ENCODE peak calls at places on chromosomes 12 and 14, in five cellular contexts. S is ovary, V is endodermal cell, U is colonic mucosa, W is WERI-Rb-1. P is an unnamed sample.

GRCh38 chr12:848519-849191 is 96.3 kb downstream of the WNK1 start:
- DNase-seq in V (no peak), U (no peak), S (no peak), W (no peak), P (no peak)

GRCh38 chr12:24014853-24015590 is 65.6 kb upstream of the SOX5 start:
- DNase-seq in W (no peak), S (no peak), U (no peak), V (no peak), P (no peak)

GRCh38 chr12:98253641-98254040 is 261.7 kb upstream of the TMPO start:
- DNase-seq in W (no peak), V (no peak), U (no peak), S (no peak), P (no peak)

GRCh38 chr12:50589650-50590435 is 85.1 kb downstream of the DIP2B start:
- DNase-seq in W (no peak), U (no peak), S (no peak), V (no peak), P (no peak)

GRCh38 chr14:85934123-85934885 is 404.4 kb downstream of the FLRT2 start:
- DNase-seq in V (no peak), S (peak; percentile 13), W (no peak), U (no peak), P (no peak)

GRCh38 chr12:55686366-55687010 is 21.2 kb downstream of the ITGA7 start:
- DNase-seq in S (no peak), U (no peak), V (no peak), W (no peak), P (no peak)

GRCh38 chr14:56794088-56794556 is 16.2 kb downstream of the OTX2 start:
- DNase-seq in U (no peak), S (no peak), V (peak; percentile 83), W (peak; percentile 88), P (no peak)

GRCh38 chr14:55386037-55386798 is 25.4 kb downstream of the ATG14 start:
- DNase-seq in U (no peak), W (no peak), V (peak; percentile 58), S (no peak), P (no peak)

GRCh38 chr12:54217774-54218221 is 29.0 kb upstream of the SMUG1 start:
- DNase-seq in V (peak; percentile 94), W (no peak), S (peak; percentile 76), U (peak; percentile 31), P (no peak)

GRCh38 chr14:72701610-72702009 is 192.3 kb downstream of the DPF3 start:
- DNase-seq in W (no peak), S (no peak), U (no peak), V (peak; percentile 55), P (peak; percentile 55)

GRCh38 chr12:117494833-117495714 is 133.6 kb upstream of the NOS1 start:
- DNase-seq in S (no peak), U (peak; percentile 28), V (peak; percentile 66), W (no peak), P (no peak)

GRCh38 chr12:84842406-84843013 is 70.1 kb downstream of the SLC6A15 start:
- DNase-seq in U (no peak), S (no peak), V (no peak), W (peak; percentile 12), P (no peak)

GRCh38 chr12:30063435-30063945 is 279.7 kb upstream of the TMTC1 start:
- DNase-seq in S (no peak), U (no peak), W (no peak), V (no peak), P (no peak)

GRCh38 chr14:99242816-99243795 is 28.9 kb downstream of the BCL11B start:
- DNase-seq in U (no peak), W (no peak), S (no peak), V (no peak), P (no peak)

GRCh38 chr12:124675881-124676688 is 108.7 kb upstream of the NCOR2 start:
- DNase-seq in V (no peak), W (peak; percentile 96), U (no peak), S (no peak), P (no peak)

GRCh38 chr12:106508966-106509365 is 73.8 kb upstream of the RFX4 start:
- DNase-seq in W (no peak), S (no peak), U (no peak), V (no peak), P (no peak)

GRCh38 chr12:66118240-66118891 is 12.2 kb downstream of the LLPH start:
- DNase-seq in V (no peak), W (no peak), S (no peak), U (no peak), P (no peak)

GRCh38 chr12:1384910-1385309 is 209.5 kb downstream of the FBXL14 start:
- DNase-seq in U (no peak), S (no peak), W (no peak), V (no peak), P (no peak)

GRCh38 chr12:50550530-50551223 is 45.9 kb downstream of the DIP2B start:
- DNase-seq in U (no peak), W (no peak), S (no peak), V (no peak), P (no peak)

GRCh38 chr12:113425960-113426453 is 3.8 kb downstream of the SDSL start:
- DNase-seq in U (no peak), V (peak; percentile 82), S (no peak), W (no peak), P (no peak)

GRCh38 chr14:50823051-50823762 is 7.8 kb downstream of the NIN start:
- DNase-seq in W (no peak), S (no peak), U (no peak), V (no peak), P (no peak)

GRCh38 chr14:31505411-31505810 is 17.6 kb upstream of the GPR33 start:
- DNase-seq in S (no peak), W (no peak), U (no peak), V (no peak), P (no peak)

GRCh38 chr14:82913396-82913795 is 1379.7 kb upstream of the SEL1L start:
- DNase-seq in V (no peak), U (no peak), S (no peak), W (no peak), P (no peak)

GRCh38 chr14:34270361-34270760 is 191.7 kb downstream of the SPTSSA start:
- DNase-seq in V (no peak), W (no peak), S (no peak), U (no peak), P (no peak)

GRCh38 chr12:125134576-125134975 is 69.3 kb downstream of the AACS start:
- DNase-seq in U (no peak), V (no peak), S (no peak), W (no peak), P (no peak)

GRCh38 chr14:38001501-38001900 is 206.2 kb upstream of the SSTR1 start:
- DNase-seq in U (no peak), V (no peak), W (no peak), S (no peak), P (no peak)

GRCh38 chr12:16277585-16277984 is at the start of gene SLC15A5:
- DNase-seq in S (no peak), U (no peak), V (no peak), W (no peak), P (no peak)

GRCh38 chr14:99427632-99428315 is 52.9 kb downstream of the SETD3 start:
- DNase-seq in S (no peak), W (peak; percentile 36), V (no peak), U (no peak), P (no peak)

GRCh38 chr12:42140901-42141300 is 3.8 kb downstream of the GXYLT1 start:
- DNase-seq in U (no peak), W (no peak), V (peak; percentile 48), S (no peak), P (no peak)

GRCh38 chr12:53676715-53677611 is 1.1 kb upstream of the ATP5MC2 start:
- DNase-seq in W (peak; percentile 85), V (peak; percentile 89), U (peak; percentile 45), S (peak; percentile 77), P (peak; percentile 81)

GRCh38 chr12:108337235-108338223 is 1.6 kb downstream of the CMKLR1 start:
- DNase-seq in V (peak; percentile 88), W (peak; percentile 26), S (no peak), U (no peak), P (peak; percentile 52)

GRCh38 chr14:37668646-37669045 is 73.2 kb downstream of the TTC6 start:
- DNase-seq in W (no peak), V (no peak), S (no peak), U (no peak), P (no peak)

DNA sequence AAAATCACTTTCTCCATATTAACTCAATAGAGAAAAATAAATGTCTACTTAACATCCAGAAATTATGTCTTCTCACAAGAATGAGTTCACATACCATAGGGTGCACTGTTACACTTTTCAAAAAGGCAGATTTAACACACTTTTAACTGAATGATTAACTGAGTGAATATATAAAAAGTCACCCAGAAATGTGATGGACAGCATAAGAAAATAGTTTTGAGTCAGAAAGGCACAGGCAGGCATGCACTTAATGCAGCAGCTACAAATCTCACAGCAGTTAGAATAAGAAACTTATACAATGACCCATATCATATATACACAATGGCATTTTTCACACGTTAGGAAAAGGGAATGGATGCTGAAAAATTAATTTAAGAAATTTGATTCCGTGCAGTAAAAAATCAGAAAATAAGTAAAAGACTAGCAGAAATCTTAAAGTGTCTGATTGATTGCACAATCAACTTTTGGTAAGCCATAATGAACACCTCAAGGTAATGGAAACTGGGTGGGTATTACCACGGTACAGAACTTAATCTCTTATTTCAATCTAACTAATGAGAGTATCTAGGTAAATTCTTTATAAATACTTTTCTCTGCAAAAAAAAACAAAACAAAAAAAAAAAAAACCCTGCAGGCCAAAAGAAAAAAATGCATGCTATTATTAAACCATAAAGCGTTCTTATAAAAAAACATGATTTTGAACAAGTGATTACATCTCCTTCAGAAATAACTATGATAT is 3.5 kb downstream of the MED13L start:
- DNase-seq in W (no peak), S (no peak), U (no peak), V (no peak), P (no peak)
- H3K27ac ChIP-seq in W (no peak overlapping the region), S (no peak overlapping the region), U (no peak overlapping the region), V (no peak overlapping the region), P (no peak overlapping the region)

GRCh38 chr12:111276189-111276588 is 92.7 kb downstream of the PHETA1 start:
- DNase-seq in S (no peak), U (no peak), V (no peak), W (no peak), P (no peak)
- TF ChIP-seq CTCF in S (no peak), U (no peak), V (no peak), W (no peak), P (no peak)

GRCh38 chr14:80074905-80075304 is 136.4 kb downstream of the DIO2 start:
- DNase-seq in W (no peak), U (no peak), S (no peak), V (no peak), P (no peak)
- H3K27ac ChIP-seq in W (no peak overlapping the region), U (no peak overlapping the region), S (no peak overlapping the region), V (no peak overlapping the region), P (no peak overlapping the region)

DNA sequence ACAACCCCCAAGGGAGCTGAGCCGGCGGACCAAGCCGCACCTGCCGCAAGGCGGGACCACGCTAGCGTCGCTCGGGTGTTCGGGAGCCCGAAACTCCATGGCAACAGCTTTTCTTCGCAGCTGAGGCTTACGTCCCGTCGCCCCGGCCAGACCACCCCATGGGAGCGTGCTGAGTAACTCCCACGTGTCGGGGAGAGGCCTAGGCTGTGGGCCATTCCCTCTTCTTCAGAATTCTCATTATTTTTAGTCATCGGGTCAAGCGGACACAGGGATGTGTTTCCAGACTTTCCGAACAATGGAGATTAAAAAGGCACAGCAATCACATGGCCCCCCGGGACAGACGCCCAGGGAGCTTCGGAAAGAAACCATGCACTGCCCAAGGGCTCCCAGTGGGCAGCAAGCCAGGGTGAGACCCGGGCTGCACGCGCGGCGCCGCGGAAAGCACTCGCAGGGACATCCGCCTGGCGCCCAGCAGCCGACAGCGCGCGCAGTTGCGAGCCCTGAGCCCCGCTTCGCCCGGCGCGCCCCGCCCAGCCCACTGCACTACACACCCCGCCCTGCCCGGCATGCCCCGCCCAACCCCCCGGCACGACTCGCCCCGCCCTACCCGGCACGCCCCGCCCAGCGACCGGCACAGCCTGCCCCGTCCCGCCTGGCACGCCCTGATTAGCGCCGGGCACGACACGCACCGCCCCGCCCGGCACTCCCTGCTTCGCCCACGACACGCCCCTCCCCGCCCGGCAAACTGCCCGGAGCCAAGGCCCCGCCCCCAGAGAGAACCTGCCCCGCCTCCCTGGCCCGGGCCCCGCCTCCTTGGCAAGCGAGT is 422 bp upstream of the AK7 start:
- DNase-seq in U (peak; percentile 99), W (peak; percentile 98), S (peak; percentile 95), V (peak; percentile 100), P (peak; percentile 94)
- TF ChIP-seq CTCF in U (no peak), W (no peak), S (no peak), V (no peak), P (no peak)